ENCODE peak calls at places on chromosome 1, in six cellular contexts. One of them, this sample, is unnamed.

GRCh38 chr1:203906932-203907331 is 45.5 kb downstream of the SNRPE start:
- DNase-seq in progenitor cell of endocrine pancreas: no peak
- DNase-seq in CD8-positive, alpha-beta T cell: no peak
- DNase-seq in RWPE1: peak
- DNase-seq in H1: no peak
- DNase-seq in neural progenitor cell: no peak
- DNase-seq in this sample: no peak

GRCh38 chr1:228308085-228308601 is 98.5 kb downstream of the TRIM11 start:
- DNase-seq in progenitor cell of endocrine pancreas: no peak
- DNase-seq in CD8-positive, alpha-beta T cell: no peak
- DNase-seq in neural progenitor cell: no peak
- DNase-seq in RWPE1: no peak
- DNase-seq in H1: no peak
- DNase-seq in this sample: no peak

GRCh38 chr1:168786476-168787330 is 57.7 kb upstream of the DPT start:
- DNase-seq in H1: no peak
- DNase-seq in neural progenitor cell: no peak
- DNase-seq in RWPE1: no peak
- DNase-seq in CD8-positive, alpha-beta T cell: no peak
- DNase-seq in progenitor cell of endocrine pancreas: no peak
- DNase-seq in this sample: no peak

GRCh38 chr1:36351222-36351977 is 28.0 kb upstream of the EVA1B start:
- DNase-seq in CD8-positive, alpha-beta T cell: no peak
- DNase-seq in H1: no peak
- DNase-seq in progenitor cell of endocrine pancreas: no peak
- DNase-seq in neural progenitor cell: peak
- DNase-seq in RWPE1: peak
- DNase-seq in this sample: no peak

GRCh38 chr1:214718724-214719123 is 115.7 kb downstream of the CENPF start:
- DNase-seq in RWPE1: peak
- DNase-seq in progenitor cell of endocrine pancreas: no peak
- DNase-seq in H1: no peak
- DNase-seq in CD8-positive, alpha-beta T cell: no peak
- DNase-seq in neural progenitor cell: no peak
- DNase-seq in this sample: no peak

GRCh38 chr1:89698624-89699023 is 65.7 kb downstream of the LRRC8C start:
- DNase-seq in RWPE1: no peak
- DNase-seq in H1: no peak
- DNase-seq in CD8-positive, alpha-beta T cell: no peak
- DNase-seq in neural progenitor cell: no peak
- DNase-seq in progenitor cell of endocrine pancreas: no peak
- DNase-seq in this sample: no peak

GRCh38 chr1:13707211-13707610 is 7.2 kb downstream of the PRDM2 start:
- DNase-seq in progenitor cell of endocrine pancreas: no peak
- DNase-seq in CD8-positive, alpha-beta T cell: no peak
- DNase-seq in neural progenitor cell: no peak
- DNase-seq in RWPE1: no peak
- DNase-seq in H1: no peak
- DNase-seq in this sample: no peak

GRCh38 chr1:54178296-54179070 is 21.3 kb downstream of the CYB5RL start:
- DNase-seq in H1: no peak
- DNase-seq in progenitor cell of endocrine pancreas: no peak
- DNase-seq in neural progenitor cell: no peak
- DNase-seq in CD8-positive, alpha-beta T cell: no peak
- DNase-seq in RWPE1: no peak
- DNase-seq in this sample: no peak

GRCh38 chr1:199010492-199010891 is 371.7 kb downstream of the PTPRC start:
- DNase-seq in neural progenitor cell: no peak
- DNase-seq in RWPE1: no peak
- DNase-seq in progenitor cell of endocrine pancreas: no peak
- DNase-seq in H1: no peak
- DNase-seq in CD8-positive, alpha-beta T cell: no peak
- DNase-seq in this sample: no peak

DNA sequence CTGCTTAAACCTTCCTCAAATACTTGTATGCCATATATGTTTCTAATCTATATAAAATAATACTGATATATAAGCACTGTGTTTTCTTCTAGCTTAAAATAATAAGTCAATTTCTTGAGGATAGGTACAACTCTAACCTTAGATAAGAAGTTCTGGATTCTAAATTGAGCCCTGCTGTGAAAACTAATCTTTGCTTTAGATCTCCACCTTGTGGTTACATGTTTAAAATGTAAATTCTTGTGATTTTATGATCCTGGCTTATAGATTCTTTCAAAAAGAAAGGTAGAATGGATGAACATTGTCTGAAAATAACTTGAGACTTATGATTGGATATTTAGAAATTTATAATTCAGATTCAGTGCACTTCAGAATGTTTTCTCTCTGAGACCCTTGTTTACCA is 38.9 kb upstream of the HMCN1 start:
- DNase-seq in CD8-positive, alpha-beta T cell: no peak
- DNase-seq in RWPE1: peak
- DNase-seq in neural progenitor cell: no peak
- DNase-seq in H1: no peak
- DNase-seq in progenitor cell of endocrine pancreas: no peak
- DNase-seq in this sample: no peak
- TF ChIP-seq CTCF in CD8-positive, alpha-beta T cell: peak
- TF ChIP-seq CTCF in RWPE1: peak
- TF ChIP-seq CTCF in neural progenitor cell: peak
- TF ChIP-seq CTCF in H1: no peak
- TF ChIP-seq CTCF in progenitor cell of endocrine pancreas: no peak
- TF ChIP-seq CTCF in this sample: no peak

GRCh38 chr1:209249280-209249670 is 334.2 kb upstream of the CAMK1G start:
- DNase-seq in neural progenitor cell: no peak
- DNase-seq in CD8-positive, alpha-beta T cell: no peak
- DNase-seq in progenitor cell of endocrine pancreas: no peak
- DNase-seq in RWPE1: no peak
- DNase-seq in H1: no peak
- DNase-seq in this sample: no peak
- TF ChIP-seq CTCF in neural progenitor cell: no peak
- TF ChIP-seq CTCF in CD8-positive, alpha-beta T cell: no peak
- TF ChIP-seq CTCF in progenitor cell of endocrine pancreas: no peak
- TF ChIP-seq CTCF in RWPE1: no peak
- TF ChIP-seq CTCF in H1: no peak
- TF ChIP-seq CTCF in this sample: no peak

GRCh38 chr1:83641206-83641658 is 357.7 kb downstream of the TTLL7 start:
- DNase-seq in CD8-positive, alpha-beta T cell: no peak
- DNase-seq in progenitor cell of endocrine pancreas: no peak
- DNase-seq in H1: no peak
- DNase-seq in RWPE1: no peak
- DNase-seq in neural progenitor cell: peak
- DNase-seq in this sample: no peak
- TF ChIP-seq CTCF in CD8-positive, alpha-beta T cell: no peak
- TF ChIP-seq CTCF in progenitor cell of endocrine pancreas: no peak
- TF ChIP-seq CTCF in H1: no peak
- TF ChIP-seq CTCF in RWPE1: no peak
- TF ChIP-seq CTCF in neural progenitor cell: no peak
- TF ChIP-seq CTCF in this sample: no peak

GRCh38 chr1:61208172-61208571 is 125.8 kb downstream of the NFIA start:
- DNase-seq in neural progenitor cell: no peak
- DNase-seq in H1: no peak
- DNase-seq in progenitor cell of endocrine pancreas: no peak
- DNase-seq in RWPE1: no peak
- DNase-seq in CD8-positive, alpha-beta T cell: no peak
- DNase-seq in this sample: no peak
- TF ChIP-seq CTCF in neural progenitor cell: no peak
- TF ChIP-seq CTCF in H1: no peak
- TF ChIP-seq CTCF in progenitor cell of endocrine pancreas: no peak
- TF ChIP-seq CTCF in RWPE1: no peak
- TF ChIP-seq CTCF in CD8-positive, alpha-beta T cell: no peak
- TF ChIP-seq CTCF in this sample: no peak

GRCh38 chr1:70487910-70488665 is 77.0 kb downstream of the CTH start:
- DNase-seq in CD8-positive, alpha-beta T cell: no peak
- DNase-seq in neural progenitor cell: peak
- DNase-seq in RWPE1: peak
- DNase-seq in progenitor cell of endocrine pancreas: no peak
- DNase-seq in H1: peak
- DNase-seq in this sample: peak
- TF ChIP-seq CTCF in CD8-positive, alpha-beta T cell: peak
- TF ChIP-seq CTCF in neural progenitor cell: peak
- TF ChIP-seq CTCF in RWPE1: no peak
- TF ChIP-seq CTCF in progenitor cell of endocrine pancreas: peak
- TF ChIP-seq CTCF in H1: peak
- TF ChIP-seq CTCF in this sample: peak

DNA sequence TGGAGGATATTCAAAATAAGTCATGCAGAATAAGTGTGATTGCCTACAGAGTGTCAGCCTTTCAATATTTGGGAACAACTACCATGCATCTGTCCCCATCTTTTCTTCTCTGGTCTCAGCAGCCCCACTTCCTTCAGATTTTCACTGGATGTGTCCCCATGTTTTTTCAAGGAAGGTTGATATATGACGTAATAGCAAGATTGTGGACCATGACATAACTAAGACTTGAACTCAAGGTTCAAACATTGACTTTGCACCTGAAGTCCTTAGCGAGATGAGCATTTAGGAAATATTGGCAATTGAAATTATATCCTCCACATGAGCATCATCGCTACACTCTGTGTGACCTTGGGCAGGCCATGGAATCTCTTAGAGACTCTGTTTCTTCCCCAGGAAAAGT is 5.8 kb downstream of the NAV1 start:
- DNase-seq in RWPE1: no peak
- DNase-seq in neural progenitor cell: no peak
- DNase-seq in CD8-positive, alpha-beta T cell: no peak
- DNase-seq in H1: no peak
- DNase-seq in progenitor cell of endocrine pancreas: no peak
- DNase-seq in this sample: no peak
- TF ChIP-seq CTCF in RWPE1: no peak
- TF ChIP-seq CTCF in neural progenitor cell: no peak
- TF ChIP-seq CTCF in CD8-positive, alpha-beta T cell: no peak
- TF ChIP-seq CTCF in H1: no peak
- TF ChIP-seq CTCF in progenitor cell of endocrine pancreas: no peak
- TF ChIP-seq CTCF in this sample: no peak

GRCh38 chr1:160821627-160822026 is 25.7 kb downstream of the LY9 start:
- DNase-seq in H1: peak
- DNase-seq in progenitor cell of endocrine pancreas: no peak
- DNase-seq in CD8-positive, alpha-beta T cell: no peak
- DNase-seq in neural progenitor cell: no peak
- DNase-seq in RWPE1: no peak
- DNase-seq in this sample: no peak
- TF ChIP-seq CTCF in H1: peak
- TF ChIP-seq CTCF in progenitor cell of endocrine pancreas: no peak
- TF ChIP-seq CTCF in CD8-positive, alpha-beta T cell: no peak
- TF ChIP-seq CTCF in neural progenitor cell: peak
- TF ChIP-seq CTCF in RWPE1: no peak
- TF ChIP-seq CTCF in this sample: no peak